ENCODE peak calls at places on chromosomes 7 and 10, in five cellular contexts. L is lower lobe of right lung, O is IMR-90, S is RWPE1, I is endothelial cell. G is an unnamed sample.

GRCh38 chr10:33758299-33758698 is 423.8 kb upstream of the NRP1 start:
- DNase-seq in L (no peak), O (no peak), S (no peak), I (no peak), G (no peak)

GRCh38 chr7:47873767-47874166 is 74.5 kb downstream of the PKD1L1 start:
- DNase-seq in L (no peak), O (peak; percentile 65), S (no peak), I (no peak), G (no peak)

GRCh38 chr10:117449636-117450035 is 74.4 kb upstream of the PDZD8 start:
- DNase-seq in L (no peak), O (no peak), S (no peak), I (no peak), G (no peak)

GRCh38 chr10:129626801-129627434 is 159.9 kb downstream of the MGMT start:
- DNase-seq in L (no peak), O (peak; percentile 4), S (no peak), I (no peak), G (peak; percentile 29)

GRCh38 chr7:129664029-129665012 is 52.8 kb downstream of the NRF1 start:
- DNase-seq in L (no peak), O (peak; percentile 83), S (peak; percentile 34), I (no peak), G (peak; percentile 31)

GRCh38 chr7:964401-965231 is 10.1 kb upstream of the ADAP1 start:
- DNase-seq in L (peak; percentile 44), O (peak; percentile 25), S (no peak), I (no peak), G (no peak)

GRCh38 chr10:100377830-100378229 is 30.8 kb downstream of the SCD start:
- DNase-seq in L (no peak), O (no peak), S (no peak), I (no peak), G (no peak)

GRCh38 chr7:105664816-105665525 is 83.7 kb upstream of the EFCAB10 start:
- DNase-seq in L (no peak), O (peak; percentile 36), S (no peak), I (no peak), G (peak; percentile 60)

GRCh38 chr10:1323951-1324350 is 267.8 kb downstream of the WDR37 start:
- DNase-seq in L (no peak), O (no peak), S (no peak), I (no peak), G (no peak)

GRCh38 chr7:2771274-2771711 is 72.8 kb downstream of the GNA12 start:
- DNase-seq in L (no peak), O (no peak), S (no peak), I (no peak), G (no peak)

GRCh38 chr7:28955723-28956607 is 2.2 kb downstream of the TRIL start:
- DNase-seq in L (peak; percentile 90), O (peak; percentile 4), S (peak; percentile 63), I (peak; percentile 87), G (no peak)

GRCh38 chr7:151013356-151013727 is 11.0 kb downstream of the ATG9B start:
- DNase-seq in L (peak; percentile 46), O (no peak), S (no peak), I (no peak), G (no peak)

GRCh38 chr10:63504145-63504881 is 16.9 kb upstream of the REEP3 start:
- DNase-seq in L (no peak), O (no peak), S (peak; percentile 74), I (no peak), G (no peak)

GRCh38 chr7:138980575-138981285 is 459 bp downstream of the KIAA1549 start:
- DNase-seq in L (peak; percentile 50), O (no peak), S (peak; percentile 6), I (peak; percentile 45), G (no peak)

GRCh38 chr7:107951896-107952295 is 51.1 kb downstream of the LAMB1 start:
- DNase-seq in L (no peak), O (no peak), S (no peak), I (no peak), G (no peak)

GRCh38 chr7:27200761-27201230 is 905 bp upstream of the HOXA13 start:
- DNase-seq in L (no peak), O (no peak), S (no peak), I (no peak), G (no peak)

GRCh38 chr7:112452102-112452888 is 2.0 kb downstream of the IFRD1 start:
- DNase-seq in L (peak; percentile 48), O (peak; percentile 42), S (peak; percentile 35), I (peak; percentile 17), G (no peak)

GRCh38 chr7:70614237-70614984 is 517.5 kb upstream of the GALNT17 start:
- DNase-seq in L (no peak), O (peak; percentile 30), S (no peak), I (no peak), G (peak; percentile 80)

GRCh38 chr7:12741951-12742575 is 54.6 kb downstream of the ARL4A start:
- DNase-seq in L (no peak), O (peak; percentile 74), S (no peak), I (no peak), G (no peak)

GRCh38 chr10:52390388-52390787 is 76.3 kb downstream of the DKK1 start:
- DNase-seq in L (no peak), O (no peak), S (no peak), I (no peak), G (no peak)

GRCh38 chr7:94907026-94907419 is 371 bp upstream of the PPP1R9A start:
- DNase-seq in L (no peak), O (no peak), S (no peak), I (no peak), G (no peak)

GRCh38 chr7:99243751-99244337 is 28.8 kb upstream of the MYH16 start:
- DNase-seq in L (no peak), O (no peak), S (no peak), I (no peak), G (no peak)

GRCh38 chr10:14450041-14450491 is 119.3 kb upstream of the FRMD4A start:
- DNase-seq in L (no peak), O (peak; percentile 65), S (no peak), I (no peak), G (no peak)

GRCh38 chr7:123635551-123636359 is 19.9 kb upstream of the LMOD2 start:
- DNase-seq in L (no peak), O (peak; percentile 61), S (peak; percentile 41), I (no peak), G (no peak)

GRCh38 chr10:114279886-114280644 is 41.0 kb downstream of the VWA2 start:
- DNase-seq in L (no peak), O (no peak), S (peak; percentile 66), I (no peak), G (no peak)
- TF ChIP-seq CTCF in L (no peak), O (no peak), S (no peak), I (no peak), G (no peak)

GRCh38 chr7:92242972-92243371 is 2.7 kb downstream of the KRIT1 start:
- DNase-seq in L (no peak), O (no peak), S (no peak), I (no peak), G (no peak)

GRCh38 chr7:92244803-92245486 is 769 bp downstream of the KRIT1 start:
- DNase-seq in L (no peak), O (peak; percentile 7), S (no peak), I (no peak), G (no peak)

GRCh38 chr7:92250603-92251002 is 4.8 kb downstream of the ANKIB1 start:
- DNase-seq in L (no peak), O (no peak), S (no peak), I (no peak), G (no peak)

GRCh38 chr7:92246363-92247101 is 758 bp downstream of the ANKIB1 start:
- DNase-seq in L (peak; percentile 41), O (peak; percentile 18), S (peak; percentile 31), I (peak; percentile 25), G (no peak)

DNA sequence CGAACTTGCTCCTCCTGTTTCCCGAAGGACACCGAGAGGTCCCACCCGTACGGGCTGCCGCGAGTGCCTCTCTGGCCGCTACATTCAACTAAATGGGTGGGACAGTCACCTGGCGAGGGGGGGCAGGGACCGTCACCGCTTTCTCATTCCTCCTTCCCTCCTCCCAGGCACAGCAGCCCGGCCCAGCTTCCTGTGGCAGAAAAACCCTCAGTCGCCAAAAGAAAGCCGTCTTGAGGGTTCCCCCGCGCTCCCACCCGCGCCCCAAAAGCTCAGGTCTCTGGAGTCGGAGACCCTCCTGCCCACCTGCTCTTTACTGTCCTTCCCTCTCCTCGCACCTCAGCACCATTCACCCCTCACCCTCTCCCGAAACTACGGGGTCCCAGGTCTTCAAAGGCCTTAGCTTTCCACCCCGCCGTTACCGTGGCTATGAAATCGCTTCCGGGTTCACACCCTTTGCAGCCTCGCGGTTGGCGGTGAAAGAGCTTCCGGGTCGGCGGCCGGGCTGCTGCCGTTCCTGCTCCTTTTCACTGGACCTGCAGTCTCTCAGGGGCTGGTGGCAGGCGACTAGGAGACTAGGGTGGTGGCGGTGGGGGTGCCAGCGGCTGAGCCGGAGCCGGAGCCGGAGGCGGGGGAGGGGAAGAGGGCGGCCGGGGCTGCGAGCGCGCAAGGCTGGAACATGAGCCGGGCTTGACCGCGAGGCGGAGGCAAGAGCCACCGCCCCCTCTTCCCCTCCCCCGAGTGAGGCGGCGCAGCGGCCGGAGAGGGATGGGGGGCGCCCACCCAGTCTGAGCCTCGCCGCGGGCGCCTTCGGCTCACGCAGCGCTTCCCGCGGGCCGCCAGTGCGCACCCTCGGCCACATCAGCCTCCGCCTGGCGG is at the start of the genes ANKIB1 and KRIT1:
- DNase-seq in L (peak; percentile 92), O (peak; percentile 67), S (peak; percentile 78), I (peak; percentile 79), G (peak; percentile 55)
- TF ChIP-seq CTCF in L (peak; percentile 10), O (no peak), S (no peak), I (no peak), G (no peak)

DNA sequence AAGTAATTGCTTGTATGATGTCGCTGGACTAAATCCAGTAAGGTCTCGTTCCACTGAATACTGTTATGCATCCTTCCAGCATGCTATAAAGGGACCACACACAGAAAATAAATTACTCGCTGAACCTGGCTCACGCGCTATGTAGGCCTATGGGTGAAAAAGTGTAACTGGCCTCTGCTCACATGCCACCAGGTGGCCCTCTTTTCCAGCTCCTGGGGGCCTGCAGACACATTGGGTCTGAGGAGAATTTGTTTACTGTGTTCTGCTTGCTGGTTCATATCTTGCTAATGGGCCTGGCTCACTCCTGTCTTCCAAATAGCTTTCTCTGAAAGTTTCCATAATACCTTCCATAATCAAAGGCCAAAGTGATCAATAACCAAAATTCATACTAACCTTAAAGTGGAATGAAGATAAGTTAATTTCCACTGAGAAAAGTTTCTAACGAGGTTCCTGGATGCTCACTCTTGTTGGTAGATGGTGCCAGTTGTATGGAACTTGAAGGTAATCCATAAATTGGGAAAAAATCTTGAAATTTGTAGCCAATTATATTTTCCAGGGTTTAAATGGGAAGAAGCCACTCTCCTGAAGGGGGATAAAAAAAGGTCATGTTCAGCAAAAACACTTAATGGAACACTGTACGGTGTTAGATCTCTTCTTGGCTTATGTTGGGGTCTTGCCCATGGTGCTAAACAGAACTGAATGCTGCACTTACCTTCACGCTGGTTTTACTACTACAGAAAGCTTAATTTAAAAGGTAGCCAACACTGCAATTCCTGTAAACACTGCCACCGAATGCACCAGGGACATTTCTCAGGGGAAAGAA is 27.0 kb upstream of the ZPBP start:
- DNase-seq in L (no peak), O (no peak), S (no peak), I (peak; percentile 50), G (no peak)
- TF ChIP-seq CTCF in L (no peak), O (no peak), S (no peak), I (peak; percentile 52), G (peak; percentile 8)

DNA sequence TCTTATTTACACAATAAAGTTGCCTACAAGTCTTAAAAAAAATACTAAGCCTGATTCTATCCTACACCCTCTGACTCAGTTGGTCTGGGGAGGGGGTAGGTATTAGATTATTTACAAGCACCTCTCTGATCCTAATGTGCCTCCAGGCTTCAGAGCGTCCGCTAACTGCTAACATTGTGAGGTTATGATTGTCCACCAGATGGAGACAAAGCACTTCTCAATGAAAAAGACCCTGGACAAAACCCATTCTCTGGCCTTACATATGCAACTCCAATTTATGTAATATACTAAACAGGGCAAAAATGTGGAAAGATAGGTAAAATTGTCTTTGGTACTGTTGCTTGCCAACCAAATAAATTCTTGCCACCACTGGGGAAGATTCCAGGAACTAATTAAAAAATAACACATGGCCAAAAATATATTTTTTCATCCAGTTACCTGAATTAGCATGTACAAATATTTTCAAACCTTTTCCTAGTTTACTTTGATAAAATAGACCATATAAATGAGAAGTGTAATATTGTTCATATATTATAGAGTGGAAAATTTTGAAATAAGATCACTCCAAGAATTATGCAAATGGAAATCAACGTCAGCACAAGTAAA is 92.4 kb downstream of the KIF20B start:
- DNase-seq in L (no peak), O (peak; percentile 74), S (peak; percentile 83), I (peak; percentile 54), G (peak; percentile 26)
- TF ChIP-seq CTCF in L (peak; percentile 85), O (peak; percentile 81), S (peak; percentile 84), I (peak; percentile 82), G (peak; percentile 78)

G was measured in D721Med.